ENCODE peak calls at places on chromosomes 7 and 10, in seven cellular contexts. M is MM.1S; R is tibial nerve; Z is CD8-positive, alpha-beta T cell; Q is left ventricle myocardium inferior; I is HCT116; L is colonic mucosa. A is an unnamed sample.

GRCh38 chr10:11159543-11160215 is 142.0 kb downstream of the CELF2 start:
- DNase-seq in M (no peak), R (no peak), Z (no peak), Q (no peak), I (no peak), L (no peak), A (no peak)

GRCh38 chr10:72337039-72337629 is 17.6 kb downstream of the DNAJB12 start:
- DNase-seq in M (peak; percentile 29), R (peak; percentile 93), Z (peak; percentile 78), Q (peak; percentile 88), I (no peak), L (peak; percentile 85), A (no peak)

GRCh38 chr10:46257099-46257498 is 29.7 kb upstream of the ANTXRL start:
- DNase-seq in M (no peak), R (no peak), Z (no peak), Q (no peak), I (no peak), L (no peak), A (no peak)

GRCh38 chr10:30828227-30828626 is 198.7 kb upstream of the LYZL2 start:
- DNase-seq in M (no peak), R (no peak), Z (no peak), Q (no peak), I (no peak), L (no peak), A (no peak)

GRCh38 chr10:46304671-46305429 is 18.1 kb downstream of the ANTXRL start:
- DNase-seq in M (no peak), R (no peak), Z (no peak), Q (no peak), I (no peak), L (no peak), A (no peak)

GRCh38 chr7:108716783-108717182 is 147.1 kb downstream of the DNAJB9 start:
- DNase-seq in M (no peak), R (no peak), Z (no peak), Q (no peak), I (no peak), L (no peak), A (peak; percentile 4)

GRCh38 chr10:132596742-132597279 is 59.2 kb downstream of the INPP5A start:
- DNase-seq in M (no peak), R (no peak), Z (no peak), Q (no peak), I (no peak), L (no peak), A (no peak)

GRCh38 chr10:34444223-34445183 is 370.6 kb downstream of the PARD3 start:
- DNase-seq in M (no peak), R (no peak), Z (no peak), Q (no peak), I (no peak), L (no peak), A (no peak)

GRCh38 chr10:33304553-33304952 is 29.9 kb downstream of the NRP1 start:
- DNase-seq in M (no peak), R (no peak), Z (no peak), Q (no peak), I (no peak), L (no peak), A (no peak)

GRCh38 chr10:112202561-112203241 is 19.1 kb upstream of the GPAM start:
- DNase-seq in M (no peak), R (no peak), Z (no peak), Q (no peak), I (peak; percentile 40), L (no peak), A (peak; percentile 7)

GRCh38 chr10:660413-660979 is 29.0 kb downstream of the DIP2C start:
- DNase-seq in M (peak; percentile 37), R (no peak), Z (no peak), Q (no peak), I (no peak), L (no peak), A (no peak)

GRCh38 chr7:90709501-90710465 is 113.7 kb downstream of the CDK14 start:
- DNase-seq in M (peak; percentile 76), R (peak; percentile 32), Z (no peak), Q (no peak), I (no peak), L (no peak), A (peak; percentile 4)

GRCh38 chr7:27129729-27130539 is 623 bp downstream of the HOXA4 start:
- DNase-seq in M (no peak), R (no peak), Z (no peak), Q (no peak), I (no peak), L (peak; percentile 75), A (no peak)

GRCh38 chr10:19592276-19592675 is 224.0 kb upstream of the PLXDC2 start:
- DNase-seq in M (no peak), R (no peak), Z (no peak), Q (no peak), I (no peak), L (no peak), A (peak; percentile 44)

GRCh38 chr10:103667390-103667789 is 173.9 kb downstream of the NEURL1 start:
- DNase-seq in M (no peak), R (no peak), Z (no peak), Q (no peak), I (no peak), L (no peak), A (no peak)

GRCh38 chr7:31126976-31127375 is 74.9 kb downstream of the ADCYAP1R1 start:
- DNase-seq in M (no peak), R (peak; percentile 3), Z (no peak), Q (no peak), I (no peak), L (no peak), A (no peak)

GRCh38 chr10:132663666-132664365 is 122.1 kb downstream of the NKX6-2 start:
- DNase-seq in M (no peak), R (no peak), Z (no peak), Q (no peak), I (no peak), L (no peak), A (no peak)

GRCh38 chr7:120742370-120742769 is 115.6 kb downstream of the TSPAN12 start:
- DNase-seq in M (no peak), R (no peak), Z (no peak), Q (no peak), I (no peak), L (no peak), A (no peak)

GRCh38 chr10:5467634-5468255 is 31.6 kb downstream of the CALML5 start:
- DNase-seq in M (no peak), R (no peak), Z (no peak), Q (no peak), I (no peak), L (peak; percentile 42), A (no peak)

GRCh38 chr10:108970016-108970415 is 953.3 kb downstream of the XPNPEP1 start:
- DNase-seq in M (peak; percentile 62), R (no peak), Z (no peak), Q (no peak), I (no peak), L (no peak), A (no peak)

GRCh38 chr7:155767562-155768437 is 44.5 kb downstream of the SHH start:
- DNase-seq in M (no peak), R (no peak), Z (no peak), Q (no peak), I (no peak), L (no peak), A (no peak)
- TF ChIP-seq CTCF in M (no peak), R (no peak), Z (no peak), Q (no peak), I (no peak), L (no peak), A (no peak)

GRCh38 chr10:60444494-60445064 is 54.9 kb upstream of the ANK3 start:
- DNase-seq in M (peak; percentile 31), R (no peak), Z (no peak), Q (no peak), I (peak; percentile 18), L (no peak), A (no peak)

GRCh38 chr10:60446070-60446833 is 56.6 kb upstream of the ANK3 start:
- DNase-seq in M (no peak), R (no peak), Z (no peak), Q (no peak), I (no peak), L (no peak), A (no peak)

GRCh38 chr10:60446855-60447254 is 57.2 kb upstream of the ANK3 start:
- DNase-seq in M (no peak), R (no peak), Z (no peak), Q (no peak), I (no peak), L (no peak), A (peak; percentile 26)

DNA sequence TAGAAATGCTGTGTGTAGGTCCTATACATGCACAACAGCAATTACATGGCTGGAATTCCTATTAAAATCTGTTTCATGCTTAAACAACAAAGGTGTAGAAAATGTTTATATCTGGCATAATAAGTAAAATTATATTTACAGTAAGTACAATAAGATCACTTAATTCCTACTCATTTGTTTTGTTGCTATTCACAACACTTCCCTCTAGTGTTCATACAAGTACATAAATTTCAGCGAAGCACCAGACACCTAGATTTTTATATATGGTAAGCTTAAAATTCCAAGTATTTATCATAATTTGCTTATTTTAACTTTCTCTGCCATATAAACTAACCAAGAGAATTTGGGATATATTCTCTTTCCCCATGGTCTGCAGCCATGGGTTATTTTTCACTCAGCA is 51.8 kb upstream of the ANK3 start:
- DNase-seq in M (peak; percentile 39), R (no peak), Z (no peak), Q (no peak), I (peak; percentile 6), L (no peak), A (no peak)
- H3K36me3 ChIP-seq in M (no peaks in the 10 kb centered on the region), R (no peaks in the 10 kb centered on the region), Z (no peaks in the 10 kb centered on the region), Q (no peaks in the 10 kb centered on the region), I (no peaks in the 10 kb centered on the region), L (no peaks in the 10 kb centered on the region), A (no peaks in the 10 kb centered on the region)

DNA sequence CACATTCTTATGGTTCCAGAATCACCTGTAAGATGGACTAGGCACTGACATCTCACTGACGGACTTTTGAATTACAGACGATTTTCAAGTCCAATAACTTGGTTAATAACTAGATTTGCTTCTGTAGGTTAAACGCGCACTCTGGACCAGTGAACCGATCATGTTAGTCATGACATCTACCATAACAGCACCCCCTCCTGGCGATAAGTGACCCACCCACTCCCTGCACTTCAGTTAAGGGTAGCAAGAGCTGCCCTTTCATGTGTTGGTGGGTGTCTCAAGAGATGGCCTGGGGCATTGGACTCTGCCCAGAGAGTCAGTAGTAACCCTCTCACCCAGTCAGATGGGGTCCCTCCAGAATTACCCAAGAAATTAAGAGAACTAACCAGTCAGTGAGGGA is 12.9 kb downstream of the GRM8 start:
- DNase-seq in M (no peak), R (no peak), Z (no peak), Q (no peak), I (no peak), L (no peak), A (no peak)
- TF ChIP-seq CTCF in M (no peak), R (no peak), Z (no peak), Q (no peak), I (peak; percentile 45), L (no peak), A (no peak)

GRCh38 chr7:100822236-100823139 is 4.8 kb downstream of the EPHB4 start:
- DNase-seq in M (no peak), R (no peak), Z (no peak), Q (no peak), I (no peak), L (no peak), A (no peak)

GRCh38 chr7:100824499-100825214 is 2.7 kb downstream of the EPHB4 start:
- DNase-seq in M (no peak), R (no peak), Z (no peak), Q (no peak), I (no peak), L (no peak), A (no peak)

GRCh38 chr7:100825215-100825671 is 2.1 kb downstream of the EPHB4 start:
- DNase-seq in M (no peak), R (no peak), Z (no peak), Q (no peak), I (no peak), L (peak; percentile 51), A (no peak)

GRCh38 chr7:100823534-100823933 is 3.8 kb downstream of the EPHB4 start:
- DNase-seq in M (no peak), R (no peak), Z (no peak), Q (no peak), I (no peak), L (no peak), A (no peak)

GRCh38 chr7:100823140-100823525 is 4.2 kb downstream of the EPHB4 start:
- DNase-seq in M (no peak), R (no peak), Z (no peak), Q (no peak), I (no peak), L (no peak), A (no peak)
- H3K36me3 ChIP-seq in M (no peaks in the 10 kb centered on the region), R (no peaks in the 10 kb centered on the region), Z (no peaks in the 10 kb centered on the region), Q (peaks cover 62% of the 10 kb centered on the region), I (peaks cover 31% of the 10 kb centered on the region), L (no peaks in the 10 kb centered on the region), A (peaks cover 2% of the 10 kb centered on the region)